ENCODE peak calls at places on chromosomes 1 and 21, in four cellular contexts. S is Calu3, O is kidney, P is GM20000. M is an unnamed sample.

GRCh38 chr21:45109831-45110492 is 35.6 kb downstream of the ADARB1 start:
- DNase-seq in P (peak), S (no peak), O (no peak), M (peak)

GRCh38 chr1:29837306-29837646 is 601.0 kb downstream of the PTPRU start:
- DNase-seq in O (no peak), S (no peak), P (no peak), M (no peak)

GRCh38 chr1:224559971-224560728 is 56.0 kb upstream of the CNIH3 start:
- DNase-seq in S (no peak), O (no peak), P (no peak), M (no peak)

GRCh38 chr1:166908942-166909341 is 32.9 kb upstream of the TADA1 start:
- DNase-seq in O (no peak), P (no peak), S (no peak), M (no peak)

GRCh38 chr1:94304553-94304952 is 67.2 kb upstream of the ARHGAP29 start:
- DNase-seq in S (no peak), P (no peak), O (no peak), M (no peak)

GRCh38 chr1:10687142-10687715 is 109.2 kb downstream of the CASZ1 start:
- DNase-seq in O (no peak), S (no peak), P (no peak), M (no peak)

GRCh38 chr1:21027805-21028204 is 148.9 kb downstream of the EIF4G3 start:
- DNase-seq in O (no peak), S (no peak), P (no peak), M (no peak)

GRCh38 chr1:44390277-44390676 is 14.8 kb upstream of the RNF220 start:
- DNase-seq in P (no peak), S (no peak), O (no peak), M (no peak)

GRCh38 chr1:231693361-231694080 is 66.9 kb downstream of the DISC1 start:
- DNase-seq in P (no peak), O (no peak), S (no peak), M (no peak)

GRCh38 chr21:44331650-44332306 is 7.4 kb downstream of the CFAP410 start:
- DNase-seq in P (no peak), S (no peak), O (no peak), M (no peak)

GRCh38 chr1:246651012-246651411 is 73.2 kb upstream of the SCCPDH start:
- DNase-seq in P (no peak), O (no peak), S (no peak), M (no peak)

GRCh38 chr1:153697873-153698647 is 19.6 kb downstream of the NPR1 start:
- DNase-seq in S (no peak), O (peak), P (no peak), M (no peak)

GRCh38 chr1:41767534-41767933 is 151.2 kb downstream of the HIVEP3 start:
- DNase-seq in S (no peak), P (no peak), O (no peak), M (no peak)

GRCh38 chr1:9410737-9411297 is 118.1 kb downstream of the SPSB1 start:
- DNase-seq in S (no peak), P (peak), O (peak), M (peak)

GRCh38 chr1:184270556-184270955 is 116.3 kb upstream of the C1orf21 start:
- DNase-seq in S (no peak), P (no peak), O (no peak), M (no peak)

GRCh38 chr1:27999055-27999454 is 39.3 kb downstream of the XKR8 start:
- DNase-seq in P (no peak), O (no peak), S (no peak), M (no peak)

GRCh38 chr1:10495942-10496341 is 21.2 kb downstream of the PEX14 start:
- DNase-seq in O (peak), P (no peak), S (no peak), M (no peak)

GRCh38 chr1:21254335-21254951 is 35.8 kb downstream of the ECE1 start:
- DNase-seq in S (no peak), O (no peak), P (no peak), M (no peak)

GRCh38 chr1:181448461-181448860 is 34.9 kb upstream of the CACNA1E start:
- DNase-seq in P (no peak), O (no peak), S (no peak), M (no peak)

GRCh38 chr1:116919802-116920201 is 10.1 kb downstream of the PTGFRN start:
- DNase-seq in O (no peak), P (no peak), S (no peak), M (no peak)

GRCh38 chr1:197465528-197466205 is 197.6 kb downstream of the CRB1 start:
- DNase-seq in O (no peak), P (no peak), S (no peak), M (no peak)

GRCh38 chr1:93980881-93981280 is 71.7 kb upstream of the GCLM start:
- DNase-seq in O (no peak), S (no peak), P (no peak), M (no peak)

GRCh38 chr1:42211224-42211623 is 46.7 kb upstream of the GUCA2A start:
- DNase-seq in O (no peak), S (no peak), P (no peak), M (no peak)

GRCh38 chr1:196951711-196952394 is 8.3 kb downstream of the CFHR2 start:
- DNase-seq in O (no peak), S (no peak), P (peak), M (no peak)

GRCh38 chr1:148162363-148162762 is 10.3 kb upstream of the NBPF11 start:
- DNase-seq in P (no peak), S (no peak), O (no peak), M (no peak)

GRCh38 chr1:93592636-93592949 is 89.0 kb downstream of the BCAR3 start:
- DNase-seq in P (no peak), S (no peak), O (peak), M (no peak)

GRCh38 chr21:28193189-28193588 is 799.5 kb downstream of the LTN1 start:
- DNase-seq in S (no peak), P (no peak), O (no peak), M (no peak)
- TF ChIP-seq CTCF in S (no peak), P (no peak), O (peak), M (no peak)

DNA sequence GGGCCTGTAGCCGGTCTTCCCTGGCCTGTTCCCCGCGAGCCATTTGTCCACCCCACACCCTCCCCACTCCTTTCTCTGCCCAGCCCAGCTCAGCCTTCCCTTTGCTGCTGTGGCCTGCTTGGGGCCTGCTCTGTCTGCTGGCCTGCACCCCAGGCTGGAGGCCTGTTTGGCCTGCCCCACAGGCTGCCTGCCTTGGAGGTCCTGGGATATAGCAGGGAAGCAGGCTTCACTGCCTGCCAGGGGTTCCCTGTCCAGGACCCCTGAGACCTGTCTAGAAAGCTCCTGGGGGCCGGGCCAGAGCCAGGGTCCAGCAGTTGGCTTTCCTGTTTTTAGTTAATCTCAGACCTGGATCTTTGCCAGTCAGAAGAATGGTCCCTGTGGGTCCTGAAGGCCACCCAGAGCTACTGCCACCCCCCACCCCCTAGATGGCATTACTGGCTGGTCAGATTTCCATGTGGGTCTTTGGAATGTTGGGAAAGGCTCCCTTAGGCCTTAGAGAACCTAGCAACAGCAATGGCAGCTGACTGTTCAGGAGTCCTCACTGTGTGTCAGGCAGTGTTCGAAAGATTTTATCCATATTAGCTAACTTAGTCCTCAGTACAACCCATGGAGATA is 7.7 kb downstream of the ZNF362 start:
- DNase-seq in P (no peak), S (no peak), O (no peak), M (no peak)
- TF ChIP-seq CTCF in P (no peak), S (no peak), O (no peak), M (no peak)

GRCh38 chr1:156624814-156625435 is 5.7 kb downstream of the HAPLN2 start:
- DNase-seq in P (no peak), S (no peak), O (peak), M (peak)

GRCh38 chr1:156626079-156626438 is 6.8 kb downstream of the HAPLN2 start:
- DNase-seq in S (no peak), O (no peak), P (no peak), M (no peak)

GRCh38 chr1:156625436-156626078 is 6.3 kb downstream of the HAPLN2 start:
- DNase-seq in O (peak), S (peak), P (peak), M (peak)

GRCh38 chr1:156622581-156623297 is 3.5 kb downstream of the HAPLN2 start:
- DNase-seq in P (no peak), S (no peak), O (no peak), M (no peak)

GRCh38 chr1:156623946-156624813 is 5.0 kb downstream of the HAPLN2 start:
- DNase-seq in P (peak), S (peak), O (peak), M (peak)
- TF ChIP-seq CTCF in P (peak), S (peak), O (peak), M (peak)

GRCh38 chr1:206578959-206579358 is 33.3 kb downstream of the EIF2D start:
- DNase-seq in O (no peak), P (no peak), S (no peak), M (no peak)
- TF ChIP-seq CTCF in O (no peak), P (no peak), S (no peak), M (no peak)

DNA sequence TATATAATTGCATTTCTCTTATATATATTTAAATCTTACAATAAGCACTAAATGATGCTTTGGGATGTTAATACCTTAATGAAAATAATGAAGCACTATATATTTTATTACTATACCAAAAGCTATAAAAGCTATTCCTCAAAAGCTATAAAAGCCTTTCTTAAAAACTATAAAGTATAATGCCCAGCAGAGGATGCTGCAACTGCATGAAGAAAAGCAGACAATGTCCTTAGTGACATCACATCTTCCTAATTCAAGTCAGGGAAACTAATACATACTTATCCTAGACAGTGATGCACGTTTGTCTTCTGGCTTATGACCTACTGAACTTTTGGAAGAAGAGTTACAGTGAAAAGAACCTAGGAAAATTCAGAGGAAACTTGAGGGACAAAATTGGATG is 13.6 kb upstream of the C1orf185 start:
- DNase-seq in P (peak), S (no peak), O (no peak), M (peak)
- TF ChIP-seq CTCF in P (no peak), S (no peak), O (no peak), M (peak)

DNA sequence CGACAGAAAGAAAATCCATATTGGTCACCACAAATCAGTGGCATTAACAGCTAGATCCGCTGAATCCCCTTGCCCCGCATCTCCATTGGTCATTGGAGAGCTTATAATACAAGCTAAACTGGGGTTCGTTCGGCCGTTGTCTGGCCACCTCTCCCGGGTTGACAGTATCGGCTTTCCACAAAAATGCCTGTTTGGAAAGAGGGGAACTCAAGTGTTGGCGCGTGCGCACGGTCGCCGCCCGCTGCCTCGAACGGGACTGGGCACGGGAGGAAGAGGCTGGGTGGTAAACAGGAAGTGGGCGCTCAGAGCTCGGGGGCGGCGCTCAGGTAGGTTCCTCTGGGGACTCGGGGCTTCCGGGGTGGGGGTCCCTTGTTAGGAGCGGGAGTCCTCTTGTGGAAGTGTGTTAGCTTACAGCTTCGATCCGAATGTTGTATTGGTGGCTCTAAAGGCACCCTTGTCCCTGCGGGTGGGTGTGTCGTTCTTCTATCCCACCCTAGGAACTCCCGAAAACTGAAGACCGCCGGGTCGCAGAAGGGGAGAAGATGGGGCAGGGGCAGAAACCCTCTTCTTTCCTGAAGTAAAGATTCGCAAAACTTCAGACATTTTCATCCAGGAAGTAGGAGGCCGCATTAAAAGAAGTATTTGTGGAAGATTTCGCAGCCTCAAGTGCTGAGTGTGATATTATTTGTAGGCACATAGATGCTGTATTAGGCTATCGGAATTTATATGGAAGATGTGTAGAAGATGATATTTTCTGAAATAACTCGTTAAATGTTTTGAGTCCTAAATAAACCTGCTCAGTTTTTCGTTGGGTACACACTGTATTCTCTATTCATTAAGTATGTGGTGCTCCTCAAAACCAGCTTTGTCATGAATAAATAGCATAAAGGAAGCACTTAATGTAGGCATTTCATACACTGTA is 988 bp downstream of the BROX start:
- DNase-seq in S (peak), P (peak), O (peak), M (peak)
- TF ChIP-seq CTCF in S (no peak), P (no peak), O (no peak), M (peak)

GRCh38 chr1:24553931-24554330 is 2.0 kb upstream of the NCMAP start:
- DNase-seq in P (no peak), S (no peak), O (no peak), M (no peak)

GRCh38 chr1:24557220-24557619 is 1.3 kb downstream of the NCMAP start:
- DNase-seq in S (no peak), P (no peak), O (no peak), M (no peak)

GRCh38 chr1:24556414-24556795 is 518 bp downstream of the NCMAP start:
- DNase-seq in S (no peak), O (no peak), P (no peak), M (no peak)

GRCh38 chr1:24554714-24555113 is 1.2 kb upstream of the NCMAP start:
- DNase-seq in P (no peak), O (no peak), S (no peak), M (no peak)

DNA sequence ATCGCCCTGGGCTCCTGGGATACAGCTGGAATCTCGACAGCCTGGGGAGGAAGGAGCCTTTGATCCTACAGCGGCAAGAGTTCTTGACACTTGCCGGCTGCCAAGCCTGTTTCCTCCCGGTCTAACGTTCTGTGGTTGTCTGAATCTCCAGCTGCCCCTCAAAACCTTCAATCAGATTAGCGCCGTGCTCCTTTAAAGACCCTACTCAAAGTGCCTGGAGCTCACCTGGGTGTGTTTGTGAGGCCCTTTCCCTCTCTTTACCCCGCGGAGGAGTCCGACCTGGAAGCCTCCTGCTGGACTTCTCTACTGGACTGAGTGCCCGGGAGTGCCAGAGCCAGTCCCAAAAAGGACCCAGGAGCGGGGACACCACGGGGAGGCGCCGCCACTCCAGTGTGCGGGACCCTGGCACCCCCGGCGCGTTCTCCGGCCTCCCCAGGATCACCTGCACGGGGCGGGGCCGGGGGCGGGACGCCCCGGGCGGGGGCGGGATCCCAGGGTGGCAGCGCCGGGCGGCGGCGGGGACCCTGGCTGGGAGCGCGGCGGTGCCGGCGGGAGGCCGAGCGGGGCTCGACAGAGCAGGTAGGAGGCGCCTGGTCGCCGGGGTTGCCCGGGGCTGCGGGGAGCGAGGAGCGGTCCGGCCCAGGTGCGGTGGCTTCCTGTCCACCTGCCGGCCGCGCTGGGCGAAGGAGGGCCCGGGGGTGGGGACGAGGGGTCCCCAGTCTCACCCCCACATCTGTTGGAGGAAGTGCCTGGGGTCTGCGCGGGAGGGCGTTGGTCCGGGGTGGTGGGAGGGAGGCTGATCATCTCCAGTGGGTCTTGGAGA is at the start of gene NCMAP:
- DNase-seq in O (peak), S (peak), P (no peak), M (peak)
- TF ChIP-seq CTCF in O (no peak), S (no peak), P (no peak), M (no peak)

DNA sequence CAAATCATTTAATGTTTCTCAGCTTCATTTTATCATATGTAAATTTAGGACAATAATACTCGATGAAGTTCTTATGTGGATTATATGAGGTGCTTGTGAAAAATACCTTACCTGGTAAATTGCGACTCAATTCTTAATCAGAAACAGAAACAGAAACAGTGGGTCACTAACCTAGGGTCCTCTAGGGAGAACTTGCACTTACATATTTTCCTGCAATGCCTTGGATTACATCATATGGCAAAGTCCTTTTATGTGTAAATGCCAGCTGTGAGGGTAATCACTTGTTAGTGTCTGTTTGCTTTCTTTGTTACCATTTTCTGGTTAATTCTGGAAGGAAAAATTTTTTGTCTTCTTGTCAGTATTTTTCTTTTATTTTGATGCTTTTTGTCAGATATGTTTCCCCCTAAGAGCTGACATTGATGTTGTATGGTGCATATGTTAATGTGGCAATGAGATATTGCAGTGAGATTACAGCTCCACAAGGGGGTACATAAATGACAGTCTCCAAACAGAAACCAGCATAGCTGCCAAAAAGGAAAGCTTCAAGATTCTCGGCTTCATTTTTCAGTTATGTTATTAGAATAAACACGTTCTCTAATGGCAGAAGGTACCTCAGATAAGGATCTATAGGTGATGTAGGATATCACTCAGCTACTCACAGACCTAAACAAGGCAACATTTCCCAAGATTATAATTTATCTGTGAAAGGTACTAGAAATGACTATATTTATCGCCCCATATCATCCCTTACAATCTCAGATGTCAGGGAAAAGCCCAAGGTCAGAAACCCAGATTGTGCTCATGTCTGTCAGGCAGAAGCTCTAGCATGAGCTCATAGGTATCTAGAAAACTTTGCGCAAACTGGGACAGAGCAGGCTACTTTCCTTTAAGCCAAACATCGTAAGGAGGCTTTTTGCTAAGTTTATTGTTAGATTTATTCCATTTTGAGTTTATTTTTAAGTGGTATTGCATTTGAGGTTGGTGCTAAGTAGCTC is 119.9 kb downstream of the FASLG start:
- DNase-seq in S (no peak), P (peak), O (no peak), M (peak)
- TF ChIP-seq CTCF in S (no peak), P (peak), O (peak), M (peak)

GRCh38 chr1:202205523-202206190 is 12.1 kb downstream of the LGR6 start:
- DNase-seq in O (no peak), P (no peak), S (no peak), M (no peak)

GRCh38 chr1:202208458-202208857 is 14.9 kb downstream of the LGR6 start:
- DNase-seq in S (no peak), O (no peak), P (no peak), M (no peak)

GRCh38 chr1:202210370-202210769 is 16.8 kb downstream of the LGR6 start:
- DNase-seq in S (peak), P (no peak), O (no peak), M (no peak)

GRCh38 chr1:202204065-202204464 is 10.5 kb downstream of the LGR6 start:
- DNase-seq in O (no peak), P (no peak), S (no peak), M (no peak)

GRCh38 chr1:202207292-202207691 is 13.7 kb downstream of the LGR6 start:
- DNase-seq in P (no peak), S (no peak), O (no peak), M (no peak)
- TF ChIP-seq CTCF in P (no peak), S (no peak), O (no peak), M (no peak)

M was measured in GM13977.